ENCODE peak calls at places on chromosomes 11 and 22, in seven cellular contexts. One of them, this sample, is unnamed.

GRCh38 chr11:116694017-116694725 is 78.6 kb downstream of the BUD13 start:
- DNase-seq in gastrocnemius medialis: no peak
- DNase-seq in MM.1S: no peak
- DNase-seq in BE2C: no peak
- DNase-seq in endothelial cell: no peak
- DNase-seq in transverse colon: no peak
- DNase-seq in CD4-positive, alpha-beta T cell: no peak
- DNase-seq in this sample: no peak

GRCh38 chr11:78684377-78684776 is 109.7 kb upstream of the NARS2 start:
- DNase-seq in gastrocnemius medialis: no peak
- DNase-seq in MM.1S: no peak
- DNase-seq in BE2C: no peak
- DNase-seq in endothelial cell: peak
- DNase-seq in transverse colon: no peak
- DNase-seq in CD4-positive, alpha-beta T cell: no peak
- DNase-seq in this sample: no peak

GRCh38 chr11:93000511-93001476 is 31.3 kb downstream of the MTNR1B start:
- DNase-seq in gastrocnemius medialis: no peak
- DNase-seq in MM.1S: no peak
- DNase-seq in BE2C: peak
- DNase-seq in endothelial cell: no peak
- DNase-seq in transverse colon: no peak
- DNase-seq in CD4-positive, alpha-beta T cell: no peak
- DNase-seq in this sample: no peak

GRCh38 chr11:126082251-126083109 is 19.8 kb upstream of the CDON start:
- DNase-seq in gastrocnemius medialis: no peak
- DNase-seq in MM.1S: no peak
- DNase-seq in BE2C: no peak
- DNase-seq in endothelial cell: no peak
- DNase-seq in transverse colon: no peak
- DNase-seq in CD4-positive, alpha-beta T cell: no peak
- DNase-seq in this sample: peak

GRCh38 chr11:128471138-128471661 is 116.2 kb downstream of the ETS1 start:
- DNase-seq in gastrocnemius medialis: no peak
- DNase-seq in MM.1S: peak
- DNase-seq in BE2C: no peak
- DNase-seq in endothelial cell: no peak
- DNase-seq in transverse colon: peak
- DNase-seq in CD4-positive, alpha-beta T cell: no peak
- DNase-seq in this sample: no peak

GRCh38 chr11:63944987-63945386 is 6.2 kb downstream of the NAA40 start:
- DNase-seq in gastrocnemius medialis: peak
- DNase-seq in MM.1S: no peak
- DNase-seq in BE2C: peak
- DNase-seq in endothelial cell: no peak
- DNase-seq in transverse colon: peak
- DNase-seq in CD4-positive, alpha-beta T cell: no peak
- DNase-seq in this sample: no peak

GRCh38 chr22:20520093-20520511 is 12.7 kb downstream of the MED15 start:
- DNase-seq in gastrocnemius medialis: no peak
- DNase-seq in MM.1S: no peak
- DNase-seq in BE2C: no peak
- DNase-seq in endothelial cell: no peak
- DNase-seq in transverse colon: no peak
- DNase-seq in CD4-positive, alpha-beta T cell: no peak
- DNase-seq in this sample: no peak

GRCh38 chr11:20488352-20488751 is 100.8 kb downstream of the PRMT3 start:
- DNase-seq in gastrocnemius medialis: no peak
- DNase-seq in MM.1S: no peak
- DNase-seq in BE2C: peak
- DNase-seq in endothelial cell: no peak
- DNase-seq in transverse colon: no peak
- DNase-seq in CD4-positive, alpha-beta T cell: no peak
- DNase-seq in this sample: no peak

GRCh38 chr11:57210731-57211335 is 26.2 kb downstream of the APLNR start:
- DNase-seq in gastrocnemius medialis: no peak
- DNase-seq in MM.1S: no peak
- DNase-seq in BE2C: no peak
- DNase-seq in endothelial cell: no peak
- DNase-seq in transverse colon: no peak
- DNase-seq in CD4-positive, alpha-beta T cell: no peak
- DNase-seq in this sample: peak

GRCh38 chr11:108571001-108571400 is 22.6 kb downstream of the EXPH5 start:
- DNase-seq in gastrocnemius medialis: no peak
- DNase-seq in MM.1S: no peak
- DNase-seq in BE2C: no peak
- DNase-seq in endothelial cell: no peak
- DNase-seq in transverse colon: peak
- DNase-seq in CD4-positive, alpha-beta T cell: no peak
- DNase-seq in this sample: no peak

GRCh38 chr11:113862430-113862829 is 12.9 kb downstream of the USP28 start:
- DNase-seq in gastrocnemius medialis: no peak
- DNase-seq in MM.1S: no peak
- DNase-seq in BE2C: no peak
- DNase-seq in endothelial cell: no peak
- DNase-seq in transverse colon: no peak
- DNase-seq in CD4-positive, alpha-beta T cell: no peak
- DNase-seq in this sample: no peak

GRCh38 chr11:121656333-121657090 is 203.7 kb upstream of the SORL1-AS1 start:
- DNase-seq in gastrocnemius medialis: no peak
- DNase-seq in MM.1S: no peak
- DNase-seq in BE2C: no peak
- DNase-seq in endothelial cell: no peak
- DNase-seq in transverse colon: no peak
- DNase-seq in CD4-positive, alpha-beta T cell: no peak
- DNase-seq in this sample: no peak

GRCh38 chr22:33513388-33514336 is 406.6 kb downstream of the LARGE1 start:
- DNase-seq in gastrocnemius medialis: no peak
- DNase-seq in MM.1S: no peak
- DNase-seq in BE2C: no peak
- DNase-seq in endothelial cell: no peak
- DNase-seq in transverse colon: no peak
- DNase-seq in CD4-positive, alpha-beta T cell: no peak
- DNase-seq in this sample: no peak

DNA sequence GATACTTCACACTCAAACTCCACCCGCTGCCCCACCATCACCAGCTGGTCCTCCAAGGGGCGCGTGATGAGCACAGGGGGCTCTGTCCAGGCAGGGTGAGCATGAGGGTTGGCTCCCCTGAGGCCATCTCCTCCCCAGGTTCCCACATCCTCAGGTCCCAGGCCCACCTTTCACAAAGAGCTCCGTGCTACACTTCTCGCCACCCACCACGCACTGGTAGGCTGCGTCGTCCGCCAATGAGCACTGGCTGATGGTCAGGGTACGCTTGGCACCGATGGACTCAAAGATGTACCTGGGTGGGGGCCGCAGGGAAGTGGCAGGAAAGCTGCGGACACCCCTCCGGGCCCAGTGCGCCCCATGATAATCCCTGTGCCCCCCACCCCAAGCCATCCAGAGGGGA is 9.6 kb downstream of the MYBPC3 start:
- DNase-seq in gastrocnemius medialis: no peak
- DNase-seq in MM.1S: no peak
- DNase-seq in BE2C: no peak
- DNase-seq in endothelial cell: no peak
- DNase-seq in transverse colon: no peak
- DNase-seq in CD4-positive, alpha-beta T cell: no peak
- DNase-seq in this sample: no peak
- TF ChIP-seq CTCF in gastrocnemius medialis: no peak
- TF ChIP-seq CTCF in MM.1S: no peak
- TF ChIP-seq CTCF in BE2C: no peak
- TF ChIP-seq CTCF in endothelial cell: no peak
- TF ChIP-seq CTCF in transverse colon: no peak
- TF ChIP-seq CTCF in CD4-positive, alpha-beta T cell: no peak
- TF ChIP-seq CTCF in this sample: no peak

DNA sequence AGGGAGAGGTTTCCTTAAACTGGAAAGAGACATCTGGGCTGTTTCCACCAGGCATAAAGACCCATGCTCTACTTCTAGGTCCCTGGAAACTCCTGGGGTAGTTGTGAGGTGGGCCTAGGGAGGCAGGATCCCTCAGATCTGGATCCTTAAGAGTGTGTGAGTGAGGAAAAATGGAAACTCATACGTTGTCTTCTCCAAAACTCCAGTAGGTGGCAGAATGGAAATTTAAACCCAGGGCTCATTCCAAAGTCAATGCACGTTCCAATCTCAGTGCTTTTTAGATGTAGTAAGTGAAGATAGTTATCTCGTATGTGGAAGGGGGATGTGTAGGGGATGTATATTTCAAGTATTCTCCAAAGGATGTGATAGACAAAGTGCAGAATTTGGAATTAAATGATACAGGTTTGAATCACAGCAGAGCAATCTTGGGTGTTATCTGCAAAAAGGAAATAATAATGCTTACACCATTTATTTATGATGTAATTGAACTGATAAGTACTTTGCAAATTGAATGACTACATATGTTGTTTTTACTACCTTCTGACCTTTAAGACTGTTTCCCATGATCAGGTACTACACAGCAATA is 13.1 kb upstream of the MMP1 start:
- DNase-seq in gastrocnemius medialis: no peak
- DNase-seq in MM.1S: peak
- DNase-seq in BE2C: no peak
- DNase-seq in endothelial cell: no peak
- DNase-seq in transverse colon: no peak
- DNase-seq in CD4-positive, alpha-beta T cell: no peak
- DNase-seq in this sample: no peak
- TF ChIP-seq CTCF in gastrocnemius medialis: no peak
- TF ChIP-seq CTCF in MM.1S: peak
- TF ChIP-seq CTCF in BE2C: peak
- TF ChIP-seq CTCF in endothelial cell: no peak
- TF ChIP-seq CTCF in transverse colon: peak
- TF ChIP-seq CTCF in CD4-positive, alpha-beta T cell: no peak
- TF ChIP-seq CTCF in this sample: peak

GRCh38 chr22:29750029-29750428 is 16.8 kb downstream of the ZMAT5 start:
- DNase-seq in gastrocnemius medialis: no peak
- DNase-seq in MM.1S: no peak
- DNase-seq in BE2C: no peak
- DNase-seq in endothelial cell: no peak
- DNase-seq in transverse colon: no peak
- DNase-seq in CD4-positive, alpha-beta T cell: no peak
- DNase-seq in this sample: no peak

GRCh38 chr22:29751139-29751538 is 15.7 kb downstream of the ZMAT5 start:
- DNase-seq in gastrocnemius medialis: no peak
- DNase-seq in MM.1S: no peak
- DNase-seq in BE2C: no peak
- DNase-seq in endothelial cell: no peak
- DNase-seq in transverse colon: no peak
- DNase-seq in CD4-positive, alpha-beta T cell: no peak
- DNase-seq in this sample: no peak

GRCh38 chr22:29753808-29754657 is 12.8 kb downstream of the ZMAT5 start:
- DNase-seq in gastrocnemius medialis: peak
- DNase-seq in MM.1S: no peak
- DNase-seq in BE2C: no peak
- DNase-seq in endothelial cell: no peak
- DNase-seq in transverse colon: no peak
- DNase-seq in CD4-positive, alpha-beta T cell: no peak
- DNase-seq in this sample: no peak

GRCh38 chr22:29750559-29750958 is 16.2 kb downstream of the ZMAT5 start:
- DNase-seq in gastrocnemius medialis: no peak
- DNase-seq in MM.1S: no peak
- DNase-seq in BE2C: no peak
- DNase-seq in endothelial cell: no peak
- DNase-seq in transverse colon: no peak
- DNase-seq in CD4-positive, alpha-beta T cell: no peak
- DNase-seq in this sample: no peak

GRCh38 chr22:29751669-29752068 is 15.1 kb downstream of the ZMAT5 start:
- DNase-seq in gastrocnemius medialis: no peak
- DNase-seq in MM.1S: no peak
- DNase-seq in BE2C: no peak
- DNase-seq in endothelial cell: no peak
- DNase-seq in transverse colon: no peak
- DNase-seq in CD4-positive, alpha-beta T cell: no peak
- DNase-seq in this sample: no peak
- TF ChIP-seq CTCF in gastrocnemius medialis: no peak
- TF ChIP-seq CTCF in MM.1S: no peak
- TF ChIP-seq CTCF in BE2C: no peak
- TF ChIP-seq CTCF in endothelial cell: no peak
- TF ChIP-seq CTCF in transverse colon: no peak
- TF ChIP-seq CTCF in CD4-positive, alpha-beta T cell: no peak
- TF ChIP-seq CTCF in this sample: no peak

GRCh38 chr11:43545610-43546009 is 134.9 kb upstream of the HSD17B12 start:
- DNase-seq in gastrocnemius medialis: no peak
- DNase-seq in MM.1S: no peak
- DNase-seq in BE2C: no peak
- DNase-seq in endothelial cell: no peak
- DNase-seq in transverse colon: no peak
- DNase-seq in CD4-positive, alpha-beta T cell: no peak
- DNase-seq in this sample: no peak

GRCh38 chr11:43541993-43542392 is 138.5 kb upstream of the HSD17B12 start:
- DNase-seq in gastrocnemius medialis: no peak
- DNase-seq in MM.1S: no peak
- DNase-seq in BE2C: no peak
- DNase-seq in endothelial cell: no peak
- DNase-seq in transverse colon: no peak
- DNase-seq in CD4-positive, alpha-beta T cell: no peak
- DNase-seq in this sample: no peak

GRCh38 chr11:43546561-43547410 is 133.8 kb upstream of the HSD17B12 start:
- DNase-seq in gastrocnemius medialis: no peak
- DNase-seq in MM.1S: no peak
- DNase-seq in BE2C: no peak
- DNase-seq in endothelial cell: no peak
- DNase-seq in transverse colon: no peak
- DNase-seq in CD4-positive, alpha-beta T cell: no peak
- DNase-seq in this sample: no peak

GRCh38 chr11:43543313-43543712 is 137.2 kb upstream of the HSD17B12 start:
- DNase-seq in gastrocnemius medialis: no peak
- DNase-seq in MM.1S: no peak
- DNase-seq in BE2C: no peak
- DNase-seq in endothelial cell: no peak
- DNase-seq in transverse colon: no peak
- DNase-seq in CD4-positive, alpha-beta T cell: no peak
- DNase-seq in this sample: no peak

DNA sequence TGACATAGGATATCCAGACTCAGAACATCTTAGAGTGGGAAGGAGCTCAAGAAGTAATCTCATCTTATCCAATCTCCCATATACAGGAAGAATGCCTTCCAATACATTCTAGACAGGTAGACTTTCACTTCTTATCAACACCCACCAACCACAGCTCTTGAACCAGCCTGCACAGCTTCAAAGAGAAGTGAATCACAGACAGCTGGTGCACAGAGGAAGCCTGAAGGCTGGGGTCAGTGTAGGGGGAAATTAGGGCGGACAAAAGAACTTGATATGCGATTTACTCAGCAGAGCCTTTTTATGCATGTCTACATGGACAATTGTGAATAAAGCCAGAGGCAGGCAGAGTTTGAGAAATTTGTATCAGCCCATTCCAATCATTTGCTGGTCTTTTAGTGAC is 137.8 kb upstream of the HSD17B12 start:
- DNase-seq in gastrocnemius medialis: no peak
- DNase-seq in MM.1S: no peak
- DNase-seq in BE2C: no peak
- DNase-seq in endothelial cell: no peak
- DNase-seq in transverse colon: no peak
- DNase-seq in CD4-positive, alpha-beta T cell: no peak
- DNase-seq in this sample: no peak
- TF ChIP-seq CTCF in gastrocnemius medialis: no peak
- TF ChIP-seq CTCF in MM.1S: no peak
- TF ChIP-seq CTCF in BE2C: no peak
- TF ChIP-seq CTCF in endothelial cell: no peak
- TF ChIP-seq CTCF in transverse colon: no peak
- TF ChIP-seq CTCF in CD4-positive, alpha-beta T cell: no peak
- TF ChIP-seq CTCF in this sample: no peak

This sample was measured in glutamatergic neuron.